ENCODE peak calls at places on chromosomes 5 and 9, in eight cellular contexts. L, I, Y, A, N, X, D and K are unnamed samples.
A peak's percentile ranks its signal among the peaks of the same experiment; 100 is the strongest.

GRCh38 chr9:108386859-108387384 is 468.9 kb downstream of the ACTL7B start:
- DNase-seq in I (peak; percentile 64), Y (no peak), X (no peak), L (peak; percentile 64), D (no peak), N (peak; percentile 51), A (peak; percentile 24), K (no peak)

GRCh38 chr9:124897570-124898460 is 35.9 kb downstream of the ARPC5L start:
- DNase-seq in Y (no peak), A (no peak), X (no peak), I (no peak), L (no peak), D (no peak), N (no peak), K (no peak)

GRCh38 chr9:94672811-94673487 is 33.6 kb upstream of the FBP1 start:
- DNase-seq in D (no peak), X (no peak), L (peak; percentile 64), A (no peak), N (peak; percentile 66), Y (no peak), I (peak; percentile 72), K (no peak)

GRCh38 chr9:111728617-111729366 is 65.9 kb downstream of the SHOC1 start:
- DNase-seq in X (no peak), I (peak; percentile 78), Y (no peak), A (peak; percentile 91), N (peak; percentile 89), D (no peak), L (peak; percentile 95), K (no peak)

GRCh38 chr5:43555895-43556606 is 826 bp downstream of the PAIP1 start:
- DNase-seq in A (no peak), D (peak; percentile 73), X (peak; percentile 54), Y (peak; percentile 55), N (peak; percentile 33), I (peak; percentile 41), L (peak; percentile 47), K (peak; percentile 52)

GRCh38 chr9:100938507-100938906 is 90.0 kb upstream of the PLPPR1 start:
- DNase-seq in I (no peak), Y (no peak), X (no peak), A (no peak), D (no peak), N (no peak), L (no peak), K (no peak)

GRCh38 chr5:55218966-55219365 is 8.1 kb downstream of the MCIDAS start:
- DNase-seq in L (no peak), I (no peak), A (no peak), Y (no peak), D (no peak), X (no peak), N (no peak), K (no peak)

GRCh38 chr5:5633579-5633978 is 211.1 kb downstream of the ICE1 start:
- DNase-seq in Y (no peak), I (no peak), A (no peak), N (no peak), X (no peak), D (no peak), L (no peak), K (no peak)

GRCh38 chr5:148884339-148885020 is 58.1 kb downstream of the ADRB2 start:
- DNase-seq in X (no peak), N (no peak), Y (no peak), D (no peak), A (no peak), L (no peak), I (no peak), K (no peak)

GRCh38 chr5:33937700-33938506 is 1.7 kb downstream of the RXFP3 start:
- DNase-seq in D (no peak), A (no peak), I (no peak), L (no peak), Y (no peak), X (no peak), N (no peak), K (no peak)

GRCh38 chr5:33941090-33941489 is 4.9 kb downstream of the RXFP3 start:
- DNase-seq in I (no peak), N (no peak), A (no peak), L (no peak), X (no peak), D (no peak), Y (no peak), K (no peak)

GRCh38 chr5:33938507-33938796 is 2.3 kb downstream of the RXFP3 start:
- DNase-seq in Y (no peak), D (no peak), A (no peak), X (no peak), N (no peak), L (no peak), I (no peak), K (no peak)

GRCh38 chr5:33938881-33939280 is 2.7 kb downstream of the RXFP3 start:
- DNase-seq in L (no peak), A (no peak), I (no peak), Y (no peak), D (no peak), X (no peak), N (no peak), K (no peak)

DNA sequence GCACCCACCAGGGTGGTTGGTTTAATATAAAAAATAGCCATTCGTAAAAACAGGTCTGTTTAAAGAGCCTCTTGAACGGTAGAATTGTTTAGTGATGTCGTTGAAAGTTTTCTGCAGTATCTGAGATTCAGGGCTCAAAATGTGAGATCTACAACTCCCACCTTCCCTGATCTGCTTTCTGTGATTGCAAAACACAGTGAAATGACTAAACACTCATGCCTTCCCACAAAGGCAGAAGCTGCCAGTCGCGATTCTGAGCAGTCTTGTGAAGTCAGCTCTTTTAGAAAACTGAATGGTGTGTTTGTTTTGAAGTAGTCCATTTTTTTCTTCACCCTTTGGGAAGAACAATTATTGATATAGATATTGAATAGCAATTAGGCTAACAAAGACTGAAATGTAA is 3.7 kb downstream of the RXFP3 start:
- DNase-seq in D (no peak), L (no peak), X (no peak), A (no peak), N (peak; percentile 62), Y (no peak), I (peak; percentile 47), K (no peak)
- TF ChIP-seq CTCF in D (no peak), L (no peak), X (no peak), A (no peak), N (no peak), Y (no peak), I (no peak), K (no peak)

GRCh38 chr9:131276107-131276888 is at the start of gene FAM78A:
- DNase-seq in D (peak; percentile 80), L (no peak), Y (peak; percentile 17), I (no peak), X (peak; percentile 72), N (no peak), A (no peak), K (peak; percentile 65)

GRCh38 chr9:131276891-131277672 is 772 bp upstream of the FAM78A start:
- DNase-seq in D (no peak), N (no peak), A (no peak), X (peak; percentile 40), I (no peak), Y (no peak), L (no peak), K (peak; percentile 54)

GRCh38 chr9:131273791-131274673 is 2.3 kb downstream of the FAM78A start:
- DNase-seq in X (peak; percentile 65), I (no peak), A (no peak), D (peak; percentile 33), N (no peak), L (no peak), Y (no peak), K (peak; percentile 52)

GRCh38 chr9:131274674-131275331 is 1.5 kb downstream of the FAM78A start:
- DNase-seq in Y (no peak), A (no peak), X (peak; percentile 60), I (no peak), L (no peak), D (peak; percentile 84), N (no peak), K (peak; percentile 59)

GRCh38 chr9:131275332-131276106 is 791 bp downstream of the FAM78A start:
- DNase-seq in N (no peak), D (peak; percentile 88), I (no peak), L (no peak), Y (no peak), A (no peak), X (peak; percentile 76), K (peak; percentile 55)
- TF ChIP-seq CTCF in N (no peak), D (peak; percentile 22), I (peak; percentile 4), L (no peak), Y (no peak), A (no peak), X (peak; percentile 59), K (no peak)

DNA sequence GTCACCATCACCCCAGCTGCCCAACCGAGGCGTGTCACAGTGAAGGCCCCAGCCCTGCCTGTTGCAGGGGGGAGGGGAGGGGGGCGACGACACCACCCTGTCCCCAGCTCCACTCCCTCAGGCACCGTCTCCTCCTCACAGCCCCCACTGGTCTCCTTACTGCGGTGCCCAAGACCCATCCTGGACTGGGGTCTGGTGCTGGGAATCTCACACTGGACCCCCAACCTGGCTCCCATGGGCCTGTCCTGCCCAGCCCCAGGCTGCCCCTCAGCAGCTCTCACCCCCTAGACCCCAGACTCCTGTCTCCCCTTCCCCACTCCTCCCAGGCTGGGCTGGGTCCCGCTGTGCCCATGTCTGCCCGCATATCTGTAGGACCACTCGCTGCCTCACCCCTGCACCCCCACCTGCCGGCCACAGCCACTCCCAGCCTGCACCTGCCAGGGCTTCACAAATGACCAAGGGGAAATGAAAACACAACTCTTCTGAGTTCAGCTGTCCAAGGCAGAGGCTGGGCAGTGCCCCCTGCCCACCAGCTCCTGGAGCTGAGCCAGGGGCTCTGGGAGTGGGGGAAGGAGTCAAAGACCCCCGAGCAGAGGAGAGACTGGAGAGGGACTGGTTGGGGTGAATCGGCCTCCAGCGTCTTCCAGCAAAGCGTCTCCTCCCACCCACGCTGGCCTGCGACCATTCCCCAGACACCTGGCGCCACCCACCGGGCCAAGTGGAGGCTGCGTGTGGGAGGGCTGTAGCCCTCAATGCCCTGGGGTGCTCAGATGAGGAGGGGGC is 32.6 kb upstream of the EGFL7 start:
- DNase-seq in A (no peak), I (peak; percentile 63), L (peak; percentile 36), X (peak; percentile 55), D (peak; percentile 61), N (peak; percentile 59), Y (no peak), K (peak; percentile 82)
- TF ChIP-seq CTCF in A (peak; percentile 68), I (peak; percentile 66), L (peak; percentile 77), X (peak; percentile 65), D (peak; percentile 43), N (peak; percentile 65), Y (peak; percentile 50), K (peak; percentile 51)

GRCh38 chr9:79430599-79430998 is 141.2 kb upstream of the TLE4 start:
- DNase-seq in L (no peak), A (no peak), N (no peak), D (no peak), Y (no peak), I (no peak), X (no peak), K (no peak)

GRCh38 chr9:79428422-79428821 is 143.3 kb upstream of the TLE4 start:
- DNase-seq in L (peak; percentile 54), I (no peak), N (no peak), X (no peak), D (no peak), A (no peak), Y (no peak), K (no peak)

GRCh38 chr9:79431019-79431679 is 140.6 kb upstream of the TLE4 start:
- DNase-seq in A (no peak), Y (no peak), D (no peak), N (peak; percentile 1), I (no peak), L (no peak), X (no peak), K (no peak)

GRCh38 chr9:79432485-79432884 is 139.3 kb upstream of the TLE4 start:
- DNase-seq in D (no peak), L (no peak), Y (no peak), N (no peak), X (no peak), I (no peak), A (no peak), K (no peak)
- TF ChIP-seq CTCF in D (no peak), L (no peak), Y (no peak), N (no peak), X (no peak), I (no peak), A (no peak), K (no peak)

GRCh38 chr5:121890297-121890858 is 38.7 kb downstream of the FTMT start:
- DNase-seq in Y (no peak), D (no peak), I (no peak), L (no peak), X (peak; percentile 2), A (no peak), N (no peak), K (no peak)
- TF ChIP-seq CTCF in Y (no peak), D (no peak), I (no peak), L (no peak), X (no peak), A (no peak), N (no peak), K (no peak)